ENCODE peak calls at places on chromosomes 5 and 9, in six cellular contexts. Z is GM06990; V is SK-N-SH; E is lower lobe of right lung; P is heart right ventricle; Q is CD8-positive, alpha-beta T cell. N is an unnamed sample.

GRCh38 chr5:14305045-14305444 is 161.9 kb downstream of the TRIO start:
- DNase-seq in Z (no peak), V (no peak), E (no peak), P (no peak), Q (no peak), N (peak; percentile 39)

GRCh38 chr5:56003633-56004032 is 8.9 kb upstream of the IL6ST start:
- DNase-seq in Z (no peak), V (no peak), E (no peak), P (no peak), Q (no peak), N (no peak)

GRCh38 chr9:2622361-2623045 is 916 bp downstream of the VLDLR start:
- DNase-seq in Z (peak; percentile 39), V (peak; percentile 66), E (peak; percentile 54), P (peak; percentile 36), Q (no peak), N (no peak)

GRCh38 chr5:158458086-158458485 is 599.1 kb upstream of the CLINT1 start:
- DNase-seq in Z (no peak), V (peak; percentile 32), E (no peak), P (no peak), Q (no peak), N (no peak)

GRCh38 chr9:134413890-134414731 is 87.9 kb downstream of the RXRA start:
- DNase-seq in Z (no peak), V (peak; percentile 76), E (peak; percentile 79), P (peak; percentile 76), Q (no peak), N (peak; percentile 57)

GRCh38 chr5:159581502-159582249 is 251.4 kb upstream of the IL12B start:
- DNase-seq in Z (no peak), V (no peak), E (no peak), P (no peak), Q (no peak), N (peak; percentile 49)

GRCh38 chr5:176173647-176174046 is 64.6 kb upstream of the SIMC1 start:
- DNase-seq in Z (no peak), V (no peak), E (no peak), P (no peak), Q (no peak), N (no peak)

GRCh38 chr5:100902406-100903035 is 561 bp downstream of the ST8SIA4 start:
- DNase-seq in Z (no peak), V (no peak), E (no peak), P (no peak), Q (peak; percentile 43), N (no peak)

GRCh38 chr5:33997331-33997983 is 10.4 kb downstream of the AMACR start:
- DNase-seq in Z (no peak), V (peak; percentile 58), E (peak; percentile 57), P (no peak), Q (no peak), N (peak; percentile 86)

GRCh38 chr5:85921590-85921989 is 696.2 kb upstream of the COX7C start:
- DNase-seq in Z (no peak), V (peak; percentile 1), E (no peak), P (no peak), Q (no peak), N (no peak)

GRCh38 chr5:72252574-72253155 is 67.4 kb downstream of the MRPS27 start:
- DNase-seq in Z (no peak), V (no peak), E (no peak), P (no peak), Q (no peak), N (no peak)

GRCh38 chr9:127004946-127005769 is 90.6 kb downstream of the RALGPS1 start:
- DNase-seq in Z (peak; percentile 78), V (no peak), E (no peak), P (no peak), Q (peak; percentile 84), N (no peak)

GRCh38 chr9:100715100-100715379 is 137.2 kb downstream of the CAVIN4 start:
- DNase-seq in Z (no peak), V (no peak), E (no peak), P (no peak), Q (no peak), N (no peak)

GRCh38 chr9:110641350-110641749 is 27.2 kb upstream of the MUSK start:
- DNase-seq in Z (no peak), V (no peak), E (no peak), P (no peak), Q (no peak), N (no peak)
- TF ChIP-seq CTCF in Z (no peak), V (no peak), E (no peak), P (no peak), Q (no peak), N (no peak)

GRCh38 chr9:37309136-37309535 is 113.4 kb upstream of the GRHPR start:
- DNase-seq in Z (no peak), V (no peak), E (no peak), P (no peak), Q (no peak), N (no peak)
- TF ChIP-seq CTCF in Z (peak; percentile 60), V (peak; percentile 43), E (no peak), P (peak; percentile 26), Q (no peak), N (peak; percentile 35)

GRCh38 chr5:88660326-88660946 is 222.5 kb downstream of the MEF2C start:
- DNase-seq in Z (no peak), V (no peak), E (no peak), P (no peak), Q (no peak), N (no peak)
- TF ChIP-seq CTCF in Z (no peak), V (no peak), E (no peak), P (no peak), Q (no peak), N (no peak)

DNA sequence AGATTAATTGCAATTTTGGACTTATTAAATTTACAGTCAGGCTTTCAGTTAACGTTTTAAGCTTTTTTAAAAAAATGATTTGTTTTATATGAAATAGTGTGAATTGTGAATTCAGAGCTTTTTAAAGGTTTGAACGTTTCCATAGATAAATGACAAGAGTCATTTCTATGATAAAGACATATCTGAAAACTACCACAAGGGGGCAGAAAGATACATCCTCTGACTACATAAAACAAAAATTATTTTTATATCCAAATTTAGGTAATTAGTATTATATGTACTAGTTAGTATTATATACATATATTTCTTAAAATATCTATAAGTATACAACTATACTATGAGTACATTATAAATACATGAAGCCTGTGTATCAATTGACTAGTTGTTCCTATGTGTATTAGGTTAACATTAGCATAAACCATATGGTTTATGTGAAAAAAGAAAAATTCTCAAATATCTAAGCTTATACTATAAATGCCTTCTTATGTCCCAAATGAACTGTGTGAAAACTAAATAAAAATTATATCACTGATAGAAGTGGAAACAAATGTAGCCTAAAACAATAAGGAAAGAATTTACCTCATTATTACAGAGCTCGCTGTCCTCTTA is 155.2 kb downstream of the MEF2C start:
- DNase-seq in Z (no peak), V (no peak), E (no peak), P (no peak), Q (no peak), N (no peak)
- TF ChIP-seq CTCF in Z (peak; percentile 34), V (peak; percentile 67), E (peak; percentile 59), P (peak; percentile 66), Q (peak; percentile 78), N (peak; percentile 34)